ENCODE peak calls at places on chromosomes 16 and 17, in eight cellular contexts. One of them, this sample, is unnamed. For H3K36me3, the result is how much of the 10 kb centered on the place peaks cover.

GRCh38 chr16:75218256-75219076 is at the start of gene CTRB1:
- DNase-seq in neural progenitor cell: no peak
- DNase-seq in Karpas-422: no peak
- DNase-seq in IMR-90: no peak
- DNase-seq in mesendoderm: no peak
- DNase-seq in mesenchymal stem cell: no peak
- DNase-seq in endothelial cell of umbilical vein: no peak
- DNase-seq in HCT116: no peak
- DNase-seq in this sample: no peak

GRCh38 chr17:49878931-49879330 is 31.1 kb upstream of the TAC4 start:
- DNase-seq in neural progenitor cell: no peak
- DNase-seq in Karpas-422: no peak
- DNase-seq in IMR-90: no peak
- DNase-seq in mesendoderm: no peak
- DNase-seq in mesenchymal stem cell: no peak
- DNase-seq in endothelial cell of umbilical vein: no peak
- DNase-seq in HCT116: no peak
- DNase-seq in this sample: no peak

GRCh38 chr16:85448557-85449194 is 164.4 kb upstream of the GSE1 start:
- DNase-seq in neural progenitor cell: no peak
- DNase-seq in Karpas-422: no peak
- DNase-seq in IMR-90: no peak
- DNase-seq in mesendoderm: no peak
- DNase-seq in mesenchymal stem cell: no peak
- DNase-seq in endothelial cell of umbilical vein: no peak
- DNase-seq in HCT116: no peak
- DNase-seq in this sample: no peak

GRCh38 chr17:61575352-61575975 is 15.6 kb downstream of the NACA2 start:
- DNase-seq in neural progenitor cell: no peak
- DNase-seq in Karpas-422: no peak
- DNase-seq in IMR-90: peak
- DNase-seq in mesendoderm: no peak
- DNase-seq in mesenchymal stem cell: no peak
- DNase-seq in endothelial cell of umbilical vein: no peak
- DNase-seq in HCT116: no peak
- DNase-seq in this sample: no peak

GRCh38 chr16:19783847-19784736 is 66.0 kb downstream of the IQCK start:
- DNase-seq in neural progenitor cell: no peak
- DNase-seq in Karpas-422: no peak
- DNase-seq in IMR-90: no peak
- DNase-seq in mesendoderm: no peak
- DNase-seq in mesenchymal stem cell: no peak
- DNase-seq in endothelial cell of umbilical vein: no peak
- DNase-seq in HCT116: no peak
- DNase-seq in this sample: no peak

GRCh38 chr17:61574542-61575351 is 16.3 kb downstream of the NACA2 start:
- DNase-seq in neural progenitor cell: peak
- DNase-seq in Karpas-422: peak
- DNase-seq in IMR-90: peak
- DNase-seq in mesendoderm: peak
- DNase-seq in mesenchymal stem cell: peak
- DNase-seq in endothelial cell of umbilical vein: peak
- DNase-seq in HCT116: peak
- DNase-seq in this sample: peak

GRCh38 chr17:49353607-49354006 is 8.4 kb downstream of the ZNF652 start:
- DNase-seq in neural progenitor cell: no peak
- DNase-seq in Karpas-422: no peak
- DNase-seq in IMR-90: peak
- DNase-seq in mesendoderm: no peak
- DNase-seq in mesenchymal stem cell: no peak
- DNase-seq in endothelial cell of umbilical vein: no peak
- DNase-seq in HCT116: no peak
- DNase-seq in this sample: peak

GRCh38 chr17:6666077-6666521 is 14.5 kb downstream of the C17orf100 start:
- DNase-seq in neural progenitor cell: peak
- DNase-seq in Karpas-422: peak
- DNase-seq in IMR-90: peak
- DNase-seq in mesendoderm: peak
- DNase-seq in mesenchymal stem cell: peak
- DNase-seq in endothelial cell of umbilical vein: peak
- DNase-seq in HCT116: peak
- DNase-seq in this sample: peak

GRCh38 chr16:67163164-67163902 is 1.2 kb upstream of the HSF4 start:
- DNase-seq in neural progenitor cell: peak
- DNase-seq in Karpas-422: no peak
- DNase-seq in IMR-90: peak
- DNase-seq in mesendoderm: peak
- DNase-seq in mesenchymal stem cell: peak
- DNase-seq in endothelial cell of umbilical vein: peak
- DNase-seq in HCT116: no peak
- DNase-seq in this sample: no peak
- H3K4me3 ChIP-seq in neural progenitor cell: peak
- H3K4me3 ChIP-seq in Karpas-422: peak
- H3K4me3 ChIP-seq in IMR-90: no peak
- H3K4me3 ChIP-seq in mesendoderm: no peak
- H3K4me3 ChIP-seq in mesenchymal stem cell: peak
- H3K4me3 ChIP-seq in endothelial cell of umbilical vein: no peak
- H3K4me3 ChIP-seq in HCT116: no peak
- H3K4me3 ChIP-seq in this sample: no peak

GRCh38 chr17:8312726-8313600 is 2.9 kb downstream of the ARHGEF15 start:
- DNase-seq in neural progenitor cell: no peak
- DNase-seq in Karpas-422: no peak
- DNase-seq in IMR-90: no peak
- DNase-seq in mesendoderm: no peak
- DNase-seq in mesenchymal stem cell: no peak
- DNase-seq in endothelial cell of umbilical vein: no peak
- DNase-seq in HCT116: no peak
- DNase-seq in this sample: no peak

GRCh38 chr17:8312251-8312650 is 2.2 kb downstream of the ARHGEF15 start:
- DNase-seq in neural progenitor cell: no peak
- DNase-seq in Karpas-422: no peak
- DNase-seq in IMR-90: no peak
- DNase-seq in mesendoderm: no peak
- DNase-seq in mesenchymal stem cell: no peak
- DNase-seq in endothelial cell of umbilical vein: no peak
- DNase-seq in HCT116: no peak
- DNase-seq in this sample: no peak

GRCh38 chr17:8315740-8316217 is 5.7 kb downstream of the ARHGEF15 start:
- DNase-seq in neural progenitor cell: peak
- DNase-seq in Karpas-422: no peak
- DNase-seq in IMR-90: no peak
- DNase-seq in mesendoderm: peak
- DNase-seq in mesenchymal stem cell: no peak
- DNase-seq in endothelial cell of umbilical vein: no peak
- DNase-seq in HCT116: no peak
- DNase-seq in this sample: no peak

GRCh38 chr17:8318010-8318409 is 8.0 kb downstream of the ARHGEF15 start:
- DNase-seq in neural progenitor cell: no peak
- DNase-seq in Karpas-422: no peak
- DNase-seq in IMR-90: no peak
- DNase-seq in mesendoderm: no peak
- DNase-seq in mesenchymal stem cell: no peak
- DNase-seq in endothelial cell of umbilical vein: no peak
- DNase-seq in HCT116: no peak
- DNase-seq in this sample: no peak

DNA sequence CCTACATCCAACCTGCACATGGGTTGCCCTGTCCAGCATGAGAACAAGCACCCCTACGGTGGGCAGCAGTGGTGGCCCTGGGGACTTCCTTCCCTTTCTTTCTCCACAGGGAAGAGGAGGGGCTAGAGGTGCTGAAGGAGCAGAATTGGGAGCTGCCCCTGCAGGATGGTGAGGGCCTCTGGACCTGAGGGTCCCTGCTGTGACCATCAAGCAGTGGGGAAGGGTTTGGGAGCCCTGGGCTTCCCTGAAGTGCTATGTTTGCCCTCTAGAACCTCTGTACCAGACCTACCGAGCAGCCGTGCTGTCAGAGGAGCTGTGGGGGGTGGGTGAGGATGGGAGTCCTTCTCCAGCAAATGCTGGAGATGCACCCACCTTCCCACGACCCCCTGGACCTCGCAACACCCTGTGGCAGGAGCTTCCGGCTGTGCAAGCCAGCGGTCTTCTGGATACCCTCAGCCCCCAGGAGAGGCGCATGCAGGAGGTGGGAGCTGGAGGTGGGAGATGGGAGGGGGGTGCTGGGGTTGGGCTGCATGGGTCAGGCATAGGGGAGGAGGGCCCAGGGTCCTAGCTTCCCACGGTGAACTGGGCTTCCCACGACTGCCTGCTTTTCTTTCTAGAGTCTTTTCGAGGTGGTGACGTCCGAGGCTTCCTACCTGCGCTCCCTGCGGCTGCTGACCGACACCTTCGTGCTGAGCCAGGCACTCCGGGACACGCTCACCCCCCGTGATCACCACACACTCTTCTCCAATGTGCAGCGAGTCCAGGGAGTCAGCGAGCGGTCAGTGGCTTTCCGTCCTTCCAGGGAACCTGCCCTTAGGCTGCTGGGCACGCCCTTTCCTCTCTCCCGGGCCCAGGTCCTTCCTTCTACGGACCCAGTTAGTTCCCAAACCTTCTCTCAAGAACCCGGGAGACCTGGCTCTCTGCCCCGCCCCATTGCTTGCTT is 5.0 kb downstream of the ARHGEF15 start:
- DNase-seq in neural progenitor cell: peak
- DNase-seq in Karpas-422: no peak
- DNase-seq in IMR-90: no peak
- DNase-seq in mesendoderm: no peak
- DNase-seq in mesenchymal stem cell: no peak
- DNase-seq in endothelial cell of umbilical vein: no peak
- DNase-seq in HCT116: no peak
- DNase-seq in this sample: peak
- H3K36me3 ChIP-seq in neural progenitor cell: under half
- H3K36me3 ChIP-seq in Karpas-422: under half
- H3K36me3 ChIP-seq in IMR-90: under half
- H3K36me3 ChIP-seq in mesendoderm: under half
- H3K36me3 ChIP-seq in mesenchymal stem cell: under half
- H3K36me3 ChIP-seq in endothelial cell of umbilical vein: under half
- H3K36me3 ChIP-seq in HCT116: under half
- H3K36me3 ChIP-seq in this sample: under half

GRCh38 chr17:32126325-32126724 is 16.0 kb upstream of the RHOT1 start:
- DNase-seq in neural progenitor cell: no peak
- DNase-seq in Karpas-422: no peak
- DNase-seq in IMR-90: no peak
- DNase-seq in mesendoderm: no peak
- DNase-seq in mesenchymal stem cell: no peak
- DNase-seq in endothelial cell of umbilical vein: no peak
- DNase-seq in HCT116: no peak
- DNase-seq in this sample: no peak

GRCh38 chr17:32123782-32124181 is 18.5 kb upstream of the RHOT1 start:
- DNase-seq in neural progenitor cell: no peak
- DNase-seq in Karpas-422: no peak
- DNase-seq in IMR-90: peak
- DNase-seq in mesendoderm: no peak
- DNase-seq in mesenchymal stem cell: peak
- DNase-seq in endothelial cell of umbilical vein: no peak
- DNase-seq in HCT116: no peak
- DNase-seq in this sample: no peak

GRCh38 chr17:32126746-32127145 is 15.6 kb upstream of the RHOT1 start:
- DNase-seq in neural progenitor cell: no peak
- DNase-seq in Karpas-422: no peak
- DNase-seq in IMR-90: no peak
- DNase-seq in mesendoderm: no peak
- DNase-seq in mesenchymal stem cell: no peak
- DNase-seq in endothelial cell of umbilical vein: no peak
- DNase-seq in HCT116: no peak
- DNase-seq in this sample: no peak

GRCh38 chr17:32125848-32126153 is 16.5 kb upstream of the RHOT1 start:
- DNase-seq in neural progenitor cell: no peak
- DNase-seq in Karpas-422: no peak
- DNase-seq in IMR-90: no peak
- DNase-seq in mesendoderm: no peak
- DNase-seq in mesenchymal stem cell: no peak
- DNase-seq in endothelial cell of umbilical vein: no peak
- DNase-seq in HCT116: no peak
- DNase-seq in this sample: no peak

DNA sequence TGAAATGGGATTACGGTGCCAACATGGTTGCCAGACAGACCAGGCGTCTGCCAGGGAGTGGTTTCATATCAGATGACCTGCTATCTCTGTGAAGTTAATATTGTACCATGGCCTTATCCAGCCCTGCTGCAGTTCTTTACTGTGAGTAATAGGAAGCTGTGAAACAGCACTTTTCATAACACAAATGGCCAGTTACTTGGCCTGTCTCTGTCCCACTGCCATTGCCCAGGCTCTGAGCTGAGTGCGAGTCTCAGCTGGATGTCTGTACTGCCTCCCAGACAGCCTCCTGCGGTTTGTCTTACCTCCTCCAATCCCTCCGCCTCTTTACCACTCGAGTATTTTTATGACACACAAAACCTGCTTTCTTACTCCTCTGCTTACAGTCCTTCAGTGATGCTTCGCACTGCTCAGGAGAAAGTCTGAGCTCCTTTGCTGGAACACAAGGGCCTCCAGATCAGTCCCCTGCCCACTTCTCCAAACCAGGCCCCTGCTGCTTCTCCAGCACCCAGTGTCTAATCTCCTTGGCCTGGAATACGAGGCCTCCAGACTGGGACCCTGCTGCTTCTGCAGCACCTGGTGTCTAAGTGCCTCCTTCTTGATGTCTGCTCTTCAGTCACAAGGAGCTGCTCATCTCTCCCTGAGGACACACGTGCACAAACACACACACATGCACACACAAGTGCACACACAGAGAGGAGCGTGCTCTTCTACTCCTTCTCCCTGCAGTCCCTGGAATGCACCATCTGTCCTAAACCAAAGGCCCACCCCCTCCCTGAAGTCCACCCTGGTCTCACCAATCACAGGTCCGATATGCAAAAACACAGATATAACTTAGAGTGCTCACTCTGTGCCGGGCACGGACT is 17.1 kb upstream of the RHOT1 start:
- DNase-seq in neural progenitor cell: no peak
- DNase-seq in Karpas-422: no peak
- DNase-seq in IMR-90: no peak
- DNase-seq in mesendoderm: no peak
- DNase-seq in mesenchymal stem cell: no peak
- DNase-seq in endothelial cell of umbilical vein: no peak
- DNase-seq in HCT116: no peak
- DNase-seq in this sample: no peak
- H3K4me2 ChIP-seq in neural progenitor cell: no peak
- H3K4me2 ChIP-seq in Karpas-422: no peak
- H3K4me2 ChIP-seq in IMR-90: no peak
- H3K4me2 ChIP-seq in mesendoderm: no peak
- H3K4me2 ChIP-seq in mesenchymal stem cell: no peak
- H3K4me2 ChIP-seq in endothelial cell of umbilical vein: no peak
- H3K4me2 ChIP-seq in HCT116: no peak
- H3K4me2 ChIP-seq in this sample: no peak

DNA sequence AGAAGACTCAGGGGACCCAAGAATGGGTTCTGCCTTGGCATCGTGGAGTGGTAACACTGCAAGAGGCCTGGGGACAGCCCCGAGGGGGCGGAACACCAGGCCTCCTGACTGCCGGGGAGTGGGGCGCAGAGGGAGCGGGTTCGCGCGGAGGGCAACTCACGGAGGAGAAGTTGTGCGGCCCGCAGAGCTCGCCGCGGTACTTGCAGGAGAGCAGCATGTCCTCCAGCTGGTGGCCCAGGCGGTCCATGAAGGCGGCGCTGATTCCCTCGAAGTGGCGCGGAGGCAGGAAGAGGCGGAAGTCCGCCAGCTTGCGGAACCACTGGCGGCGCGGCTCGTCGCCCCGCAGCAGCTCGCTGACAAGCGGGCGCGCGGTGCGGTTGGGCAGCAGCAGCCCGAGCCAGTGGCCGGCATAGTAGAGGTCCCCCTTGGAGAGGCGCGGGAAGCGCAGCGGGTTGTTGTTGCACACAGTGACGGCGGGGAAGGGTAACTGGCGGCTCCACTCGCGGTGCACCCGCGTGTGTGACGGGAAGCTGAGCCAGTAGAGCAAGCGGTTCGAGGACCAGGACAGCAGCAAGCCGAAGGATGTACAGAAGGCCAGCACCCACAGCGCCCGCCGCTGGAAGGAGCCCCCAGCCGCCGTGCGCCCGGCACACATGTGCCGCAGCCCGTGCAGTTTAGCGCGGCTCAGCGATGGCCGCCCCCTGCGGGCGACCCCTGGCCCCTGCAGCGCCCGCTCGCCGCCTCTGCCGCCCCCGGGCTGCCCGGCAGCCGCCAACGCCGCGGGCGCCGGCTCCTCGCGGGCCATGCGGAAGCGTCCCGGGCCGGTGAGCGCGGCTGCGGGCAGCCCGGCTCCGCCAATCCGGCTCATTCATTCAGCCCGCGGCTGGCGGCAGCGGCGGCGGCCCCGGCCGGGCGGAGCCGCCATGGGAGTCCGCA is 1.6 kb downstream of the ASIC2 start:
- DNase-seq in neural progenitor cell: peak
- DNase-seq in Karpas-422: no peak
- DNase-seq in IMR-90: peak
- DNase-seq in mesendoderm: peak
- DNase-seq in mesenchymal stem cell: peak
- DNase-seq in endothelial cell of umbilical vein: peak
- DNase-seq in HCT116: no peak
- DNase-seq in this sample: peak
- H3K4me3 ChIP-seq in neural progenitor cell: peak
- H3K4me3 ChIP-seq in Karpas-422: no peak
- H3K4me3 ChIP-seq in IMR-90: peak
- H3K4me3 ChIP-seq in mesendoderm: peak
- H3K4me3 ChIP-seq in mesenchymal stem cell: peak
- H3K4me3 ChIP-seq in endothelial cell of umbilical vein: peak
- H3K4me3 ChIP-seq in HCT116: no peak
- H3K4me3 ChIP-seq in this sample: peak

This sample was measured in GM23248.